ENCODE peak calls at places on chromosomes 11 and 22, in four cellular contexts. X, T, C and M are unnamed samples.
A peak's percentile ranks its signal among the peaks of the same experiment; 100 is the strongest.

GRCh38 chr22:42560781-42561180 is 7.0 kb downstream of the SERHL2 start:
- DNase-seq in T (peak; percentile 23), C (no peak), X (no peak), M (no peak)

GRCh38 chr11:120789391-120789790 is 234.5 kb upstream of the TBCEL start:
- DNase-seq in X (no peak), C (no peak), T (no peak), M (no peak)

GRCh38 chr22:49148895-49149418 is 678.7 kb downstream of the BRD1 start:
- DNase-seq in C (no peak), T (no peak), X (no peak), M (no peak)

GRCh38 chr11:126963603-126964353 is 36.8 kb downstream of the KIRREL3 start:
- DNase-seq in X (no peak), T (peak; percentile 31), C (peak; percentile 47), M (peak; percentile 59)

GRCh38 chr11:120134106-120134930 is 3.6 kb downstream of the TRIM29 start:
- DNase-seq in T (no peak), X (peak; percentile 9), C (peak; percentile 14), M (no peak)

GRCh38 chr22:23035557-23036277 is 34.6 kb upstream of the GNAZ start:
- DNase-seq in X (no peak), C (no peak), T (no peak), M (no peak)

GRCh38 chr22:40855960-40856512 is 403 bp downstream of the ST13 start:
- DNase-seq in X (peak; percentile 35), C (peak; percentile 51), T (peak; percentile 24), M (peak; percentile 21)

GRCh38 chr11:83156150-83156995 is 558 bp upstream of the PCF11 start:
- DNase-seq in X (peak; percentile 100), T (peak; percentile 100), C (peak; percentile 99), M (peak; percentile 94)

GRCh38 chr22:36486619-36487384 is 5.4 kb upstream of the TXN2 start:
- DNase-seq in X (no peak), T (peak; percentile 67), C (peak; percentile 64), M (peak; percentile 37)

GRCh38 chr11:47155914-47156313 is 20.8 kb downstream of the ARFGAP2 start:
- DNase-seq in T (no peak), C (no peak), X (no peak), M (no peak)

GRCh38 chr11:64331569-64332371 is 8.2 kb upstream of the CCDC88B start:
- DNase-seq in C (peak; percentile 92), T (peak; percentile 95), X (peak; percentile 53), M (peak; percentile 84)

GRCh38 chr22:33030923-33031525 is 27.2 kb downstream of the SYN3 start:
- DNase-seq in X (no peak), T (no peak), C (no peak), M (no peak)

DNA sequence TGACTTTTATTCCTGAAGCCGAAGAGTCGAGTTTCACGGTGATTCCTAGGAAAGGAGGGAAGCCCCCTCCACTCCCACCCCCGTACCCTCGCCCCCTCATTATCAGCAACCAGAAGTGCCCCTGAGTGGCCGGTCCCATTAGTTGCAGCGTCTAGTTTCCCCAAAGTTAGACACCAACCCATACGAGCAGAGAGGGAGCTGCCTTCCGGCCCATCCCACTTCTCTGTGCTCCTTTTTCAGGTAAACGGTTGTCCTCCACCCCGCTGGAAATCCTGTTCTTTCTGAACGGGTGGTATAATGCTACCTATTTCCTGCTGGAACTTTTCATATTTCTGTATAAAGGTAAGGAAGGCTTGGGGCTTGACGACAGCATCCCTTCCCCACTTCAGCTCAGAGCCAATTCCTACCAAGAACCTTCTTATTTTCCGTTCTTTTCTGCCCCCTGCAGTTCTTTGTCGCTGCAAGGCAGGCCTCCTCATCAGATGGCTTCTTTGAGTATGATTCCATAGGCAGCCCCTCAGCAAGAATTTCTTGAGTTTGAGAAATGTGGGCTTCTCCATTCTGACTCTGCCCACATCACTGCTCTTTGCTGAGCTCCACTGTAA is 706 bp downstream of the TMEM216 start:
- DNase-seq in C (peak; percentile 34), X (no peak), T (peak; percentile 21), M (no peak)
- TF ChIP-seq CTCF in C (no peak), X (no peak), T (peak; percentile 23), M (no peak)

DNA sequence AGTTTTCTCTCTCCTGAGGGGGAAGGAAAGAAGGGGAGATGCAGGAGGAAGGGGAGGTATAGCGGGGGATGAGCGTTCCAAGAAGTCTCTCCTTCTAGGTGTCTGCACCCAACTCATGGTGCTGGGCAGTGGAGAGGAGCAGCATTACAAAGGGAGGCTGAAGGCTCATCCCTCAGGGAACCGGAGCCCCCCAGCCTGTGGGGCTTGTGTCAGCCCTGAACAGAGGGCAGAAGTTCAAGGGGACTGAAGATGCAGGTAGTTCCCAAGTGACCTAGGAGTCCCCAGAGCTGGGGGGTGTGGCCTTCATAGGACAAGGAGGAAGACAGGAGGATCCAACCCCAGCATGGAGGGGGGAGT is 1.8 kb downstream of the C11orf68 start:
- DNase-seq in T (no peak), C (no peak), X (no peak), M (no peak)
- TF ChIP-seq CTCF in T (no peak), C (no peak), X (no peak), M (no peak)

GRCh38 chr11:133964946-133965632 is 8.3 kb upstream of the IGSF9B start:
- DNase-seq in T (peak; percentile 19), X (no peak), C (no peak), M (peak; percentile 42)

GRCh38 chr11:133966147-133966546 is 9.4 kb upstream of the IGSF9B start:
- DNase-seq in X (no peak), C (no peak), T (no peak), M (no peak)

GRCh38 chr11:133967599-133968238 is 11.0 kb upstream of the IGSF9B start:
- DNase-seq in C (no peak), T (no peak), X (no peak), M (no peak)

GRCh38 chr11:133968300-133968699 is 11.5 kb upstream of the IGSF9B start:
- DNase-seq in T (no peak), C (no peak), X (no peak), M (no peak)

DNA sequence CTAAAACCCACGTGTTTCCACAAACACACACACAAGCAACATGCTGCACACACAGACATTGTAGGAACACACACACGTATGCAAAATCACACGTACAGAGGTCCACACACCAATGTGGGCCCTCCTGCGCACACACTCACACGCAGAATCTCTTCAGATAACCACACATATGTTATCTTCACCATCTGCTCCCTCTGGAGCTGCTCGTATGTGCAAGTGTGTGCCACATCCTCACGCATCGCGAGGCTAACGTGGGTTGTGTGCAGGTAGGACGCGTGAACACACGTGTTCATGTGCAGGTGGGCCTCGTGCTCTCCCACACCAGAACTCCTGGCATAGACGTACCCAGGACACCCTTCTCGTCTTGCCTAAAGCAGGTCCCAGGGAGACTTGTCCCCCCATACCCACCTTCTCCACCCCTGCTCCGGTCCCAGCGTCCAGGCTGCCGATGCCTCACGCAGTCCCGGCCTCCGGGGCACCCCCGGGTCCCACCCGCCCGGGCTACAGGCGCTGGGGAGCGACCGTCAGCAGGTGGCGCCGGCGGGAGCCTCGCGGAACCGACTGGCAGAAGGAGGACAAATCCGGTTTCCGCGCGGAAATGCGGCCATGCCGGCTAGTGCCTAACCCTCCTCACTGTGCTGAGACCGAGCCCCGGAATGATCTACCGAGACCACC is 10.3 kb upstream of the IGSF9B start:
- DNase-seq in X (peak; percentile 66), C (peak; percentile 29), T (no peak), M (no peak)
- TF ChIP-seq CTCF in X (peak; percentile 59), C (no peak), T (no peak), M (no peak)

GRCh38 chr22:45554040-45554406 is 51.3 kb downstream of the FBLN1 start:
- DNase-seq in T (no peak), X (no peak), C (no peak), M (peak; percentile 66)
- TF ChIP-seq CTCF in T (no peak), X (peak; percentile 6), C (peak; percentile 8), M (no peak)

GRCh38 chr11:11789735-11790369 is 51.9 kb upstream of the USP47 start:
- DNase-seq in C (no peak), T (peak; percentile 23), X (no peak), M (peak; percentile 38)
- TF ChIP-seq CTCF in C (peak; percentile 63), T (peak; percentile 59), X (peak; percentile 81), M (peak; percentile 47)

DNA sequence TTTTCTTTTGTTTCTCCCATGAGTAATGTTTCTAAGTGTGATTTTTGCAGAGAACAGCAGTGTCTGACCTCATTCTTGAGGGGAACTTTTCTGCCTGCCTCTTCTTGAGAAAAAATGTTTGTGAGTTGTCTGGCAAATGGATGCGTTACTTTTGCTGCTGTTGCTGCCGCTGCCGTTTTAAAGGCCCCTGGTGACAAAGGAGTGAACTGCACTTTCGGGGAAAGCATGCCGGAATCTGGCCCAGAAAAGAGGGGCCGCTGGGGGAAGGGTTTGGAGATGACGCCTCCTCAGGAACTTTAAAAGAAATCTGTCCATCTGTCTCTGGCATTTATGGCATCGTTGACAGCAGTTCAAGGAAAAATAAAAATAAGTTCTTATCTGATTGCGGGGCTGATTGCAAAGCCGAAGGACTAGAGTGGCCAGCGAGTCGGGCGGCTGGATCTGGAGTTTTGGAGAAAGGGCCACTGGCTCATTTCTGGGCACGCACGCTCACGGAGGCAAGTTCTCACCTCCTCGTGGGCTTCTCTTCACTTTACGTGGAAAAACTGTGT is 16.5 kb downstream of the ZBTB16 start:
- DNase-seq in C (no peak), T (peak; percentile 92), X (no peak), M (peak; percentile 26)
- TF ChIP-seq CTCF in C (peak; percentile 57), T (peak; percentile 78), X (peak; percentile 47), M (peak; percentile 40)

DNA sequence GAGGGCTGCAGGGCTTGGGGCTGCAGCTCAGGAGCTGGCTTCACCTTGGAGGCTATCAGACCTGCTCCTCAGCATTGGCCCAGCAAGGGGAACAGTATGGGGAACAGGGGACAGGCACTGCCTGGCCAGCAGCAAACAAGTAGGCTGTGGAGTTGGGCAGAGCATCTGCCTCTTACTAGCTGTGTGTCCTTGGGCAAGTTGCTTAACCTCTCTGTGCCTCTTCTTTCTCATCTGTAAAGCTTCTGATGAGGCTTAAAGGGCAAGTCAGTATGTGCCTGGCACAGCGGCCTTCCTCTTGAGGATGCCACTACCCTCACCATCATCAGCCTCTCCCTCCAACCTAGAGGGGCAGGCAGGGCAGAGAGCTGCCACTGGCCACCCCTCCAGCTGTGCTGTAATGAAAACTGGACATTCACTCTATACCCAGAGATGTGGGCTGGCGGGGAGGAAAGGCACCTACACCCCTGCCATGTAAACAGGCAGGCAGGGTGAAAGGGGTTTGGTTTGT is 7.5 kb upstream of the CDKN1C start:
- DNase-seq in C (no peak), X (no peak), T (no peak), M (no peak)
- TF ChIP-seq CTCF in C (no peak), X (no peak), T (no peak), M (no peak)